ENCODE peak calls at places on chromosomes 1 and 21, in four cellular contexts. One of them, this sample, is unnamed.

GRCh38 chr1:30908886-30909777 is 574 bp upstream of the SDC3 start:
- DNase-seq in lung: no peak
- DNase-seq in heart left ventricle: no peak
- DNase-seq in AG09309: no peak
- DNase-seq in this sample: no peak

GRCh38 chr1:1216770-1217620 is 3.0 kb upstream of the TNFRSF4 start:
- DNase-seq in AG09309: no peak
- DNase-seq in heart left ventricle: no peak
- DNase-seq in lung: no peak
- DNase-seq in this sample: no peak

GRCh38 chr1:66292944-66293343 is 241.0 kb upstream of the SGIP1 start:
- DNase-seq in AG09309: no peak
- DNase-seq in heart left ventricle: no peak
- DNase-seq in lung: no peak
- DNase-seq in this sample: no peak

GRCh38 chr21:20875741-20876140 is 122.5 kb upstream of the NCAM2 start:
- DNase-seq in lung: no peak
- DNase-seq in heart left ventricle: no peak
- DNase-seq in AG09309: no peak
- DNase-seq in this sample: no peak

GRCh38 chr21:37682908-37683307 is 233.3 kb downstream of the KCNJ6 start:
- DNase-seq in lung: no peak
- DNase-seq in AG09309: no peak
- DNase-seq in heart left ventricle: no peak
- DNase-seq in this sample: no peak

GRCh38 chr1:15703562-15703961 is 19.4 kb downstream of the PLEKHM2 start:
- DNase-seq in lung: peak
- DNase-seq in AG09309: peak
- DNase-seq in heart left ventricle: peak
- DNase-seq in this sample: peak

GRCh38 chr1:226419284-226419683 is 11.4 kb upstream of the PARP1 start:
- DNase-seq in AG09309: no peak
- DNase-seq in heart left ventricle: no peak
- DNase-seq in lung: no peak
- DNase-seq in this sample: no peak

GRCh38 chr1:198220428-198220827 is 63.6 kb downstream of the NEK7 start:
- DNase-seq in AG09309: peak
- DNase-seq in heart left ventricle: no peak
- DNase-seq in lung: no peak
- DNase-seq in this sample: peak

GRCh38 chr21:17370750-17371325 is 142.0 kb upstream of the CXADR start:
- DNase-seq in heart left ventricle: no peak
- DNase-seq in AG09309: no peak
- DNase-seq in lung: no peak
- DNase-seq in this sample: no peak

GRCh38 chr1:5667513-5668325 is 324.5 kb downstream of the NPHP4 start:
- DNase-seq in lung: no peak
- DNase-seq in AG09309: no peak
- DNase-seq in heart left ventricle: no peak
- DNase-seq in this sample: no peak

GRCh38 chr1:26163684-26164035 is 4.8 kb downstream of the FAM110D start:
- DNase-seq in lung: no peak
- DNase-seq in heart left ventricle: no peak
- DNase-seq in AG09309: no peak
- DNase-seq in this sample: no peak

GRCh38 chr1:162878000-162878596 is 17.1 kb upstream of the CCDC190 start:
- DNase-seq in heart left ventricle: peak
- DNase-seq in lung: peak
- DNase-seq in AG09309: peak
- DNase-seq in this sample: no peak

GRCh38 chr1:14652840-14653239 is 54.4 kb downstream of the KAZN start:
- DNase-seq in heart left ventricle: no peak
- DNase-seq in lung: no peak
- DNase-seq in AG09309: no peak
- DNase-seq in this sample: no peak

GRCh38 chr1:25504706-25505560 is 38.5 kb upstream of the LDLRAP1 start:
- DNase-seq in heart left ventricle: no peak
- DNase-seq in AG09309: no peak
- DNase-seq in lung: no peak
- DNase-seq in this sample: no peak

GRCh38 chr1:22105611-22106207 is 37.2 kb downstream of the WNT4 start:
- DNase-seq in AG09309: no peak
- DNase-seq in heart left ventricle: no peak
- DNase-seq in lung: no peak
- DNase-seq in this sample: no peak

GRCh38 chr1:81801834-81802531 is 1.2 kb downstream of the ADGRL2 start:
- DNase-seq in heart left ventricle: peak
- DNase-seq in AG09309: no peak
- DNase-seq in lung: peak
- DNase-seq in this sample: no peak

GRCh38 chr1:82343381-82343780 is 542.6 kb downstream of the ADGRL2 start:
- DNase-seq in heart left ventricle: no peak
- DNase-seq in AG09309: no peak
- DNase-seq in lung: no peak
- DNase-seq in this sample: no peak

GRCh38 chr1:201790261-201790660 is 38.7 kb upstream of the IPO9 start:
- DNase-seq in heart left ventricle: no peak
- DNase-seq in AG09309: no peak
- DNase-seq in lung: no peak
- DNase-seq in this sample: no peak

GRCh38 chr1:154463512-154463990 is 38.5 kb upstream of the TDRD10 start:
- DNase-seq in heart left ventricle: peak
- DNase-seq in lung: no peak
- DNase-seq in AG09309: no peak
- DNase-seq in this sample: no peak

GRCh38 chr1:8926707-8927694 is 18.7 kb upstream of the CA6 start:
- DNase-seq in AG09309: no peak
- DNase-seq in lung: no peak
- DNase-seq in heart left ventricle: no peak
- DNase-seq in this sample: no peak

GRCh38 chr1:101996830-101997485 is at the start of gene OLFM3:
- DNase-seq in heart left ventricle: peak
- DNase-seq in lung: no peak
- DNase-seq in AG09309: no peak
- DNase-seq in this sample: no peak

GRCh38 chr1:80424249-80424648 is 1376.5 kb upstream of the ADGRL2 start:
- DNase-seq in AG09309: no peak
- DNase-seq in lung: no peak
- DNase-seq in heart left ventricle: no peak
- DNase-seq in this sample: no peak

GRCh38 chr1:111511362-111511761 is 7.9 kb upstream of the ADORA3 start:
- DNase-seq in AG09309: no peak
- DNase-seq in lung: no peak
- DNase-seq in heart left ventricle: no peak
- DNase-seq in this sample: no peak

GRCh38 chr1:234971586-234972297 is 156.9 kb downstream of the TOMM20 start:
- DNase-seq in lung: no peak
- DNase-seq in heart left ventricle: no peak
- DNase-seq in AG09309: no peak
- DNase-seq in this sample: no peak

GRCh38 chr1:177170756-177171535 is at the start of gene BRINP2:
- DNase-seq in AG09309: no peak
- DNase-seq in heart left ventricle: peak
- DNase-seq in lung: peak
- DNase-seq in this sample: no peak

GRCh38 chr1:41739061-41739955 is 179.4 kb downstream of the HIVEP3 start:
- DNase-seq in lung: peak
- DNase-seq in heart left ventricle: peak
- DNase-seq in AG09309: no peak
- DNase-seq in this sample: peak

GRCh38 chr21:29308456-29308783 is 9.7 kb downstream of the BACH1 start:
- DNase-seq in lung: no peak
- DNase-seq in AG09309: no peak
- DNase-seq in heart left ventricle: no peak
- DNase-seq in this sample: no peak

GRCh38 chr1:160826546-160826945 is 30.6 kb downstream of the LY9 start:
- DNase-seq in heart left ventricle: no peak
- DNase-seq in AG09309: no peak
- DNase-seq in lung: peak
- DNase-seq in this sample: no peak

GRCh38 chr1:113146242-113147072 is 73.5 kb downstream of the LRIG2 start:
- DNase-seq in lung: no peak
- DNase-seq in AG09309: no peak
- DNase-seq in heart left ventricle: no peak
- DNase-seq in this sample: no peak

GRCh38 chr1:12594966-12595838 is 22.8 kb downstream of the DHRS3 start:
- DNase-seq in heart left ventricle: peak
- DNase-seq in lung: peak
- DNase-seq in AG09309: no peak
- DNase-seq in this sample: no peak

GRCh38 chr1:87642581-87643129 is 314.0 kb downstream of the LMO4 start:
- DNase-seq in heart left ventricle: no peak
- DNase-seq in lung: no peak
- DNase-seq in AG09309: no peak
- DNase-seq in this sample: no peak
- H3K4me3 ChIP-seq in heart left ventricle: no peak
- H3K4me3 ChIP-seq in lung: no peak
- H3K4me3 ChIP-seq in AG09309: no peak
- H3K4me3 ChIP-seq in this sample: no peak

GRCh38 chr1:179366093-179366800 is 476 bp downstream of the AXDND1 start:
- DNase-seq in AG09309: no peak
- DNase-seq in lung: no peak
- DNase-seq in heart left ventricle: no peak
- DNase-seq in this sample: no peak

GRCh38 chr1:179369751-179370341 is 4.1 kb downstream of the AXDND1 start:
- DNase-seq in heart left ventricle: no peak
- DNase-seq in AG09309: peak
- DNase-seq in lung: no peak
- DNase-seq in this sample: peak

DNA sequence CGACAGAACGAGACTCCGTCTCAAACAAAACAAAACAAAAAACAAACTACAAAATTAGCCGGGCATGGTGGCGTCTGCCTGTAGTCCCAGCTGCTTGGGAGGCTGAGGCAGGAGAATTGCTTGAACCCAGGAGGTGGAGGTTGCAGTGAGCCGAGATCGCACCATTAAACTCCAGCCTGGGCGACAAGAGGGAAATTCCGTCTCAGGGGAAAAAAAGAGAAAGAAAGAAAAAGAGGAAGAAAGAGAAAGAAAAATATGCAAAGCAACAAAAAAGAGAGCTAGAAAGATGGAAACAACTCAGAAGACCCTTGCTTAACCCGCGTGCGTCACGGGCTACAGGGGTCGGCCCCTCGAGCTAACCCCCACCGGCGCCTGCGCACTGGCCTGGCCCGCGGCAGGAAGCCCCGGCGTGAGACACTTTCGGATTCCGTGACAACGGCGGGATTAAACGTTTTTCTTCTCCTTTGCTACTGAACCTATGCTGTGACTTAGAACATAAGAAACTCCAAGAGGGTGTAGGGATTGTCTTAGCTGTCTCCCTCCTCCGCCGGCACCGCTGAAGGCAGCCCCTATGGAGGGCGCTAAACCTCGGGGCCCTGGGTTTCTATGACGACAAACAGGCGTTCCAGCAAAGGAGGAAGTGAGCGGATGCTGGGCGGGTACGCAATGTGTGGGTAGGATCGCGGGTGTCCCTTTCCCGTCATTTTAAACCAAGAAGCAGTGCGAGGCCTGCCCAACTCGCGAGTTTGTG is at the start of gene AXDND1:
- DNase-seq in heart left ventricle: peak
- DNase-seq in AG09309: peak
- DNase-seq in lung: peak
- DNase-seq in this sample: no peak
- TF ChIP-seq CTCF in heart left ventricle: no peak
- TF ChIP-seq CTCF in AG09309: peak
- TF ChIP-seq CTCF in lung: no peak
- TF ChIP-seq CTCF in this sample: no peak

DNA sequence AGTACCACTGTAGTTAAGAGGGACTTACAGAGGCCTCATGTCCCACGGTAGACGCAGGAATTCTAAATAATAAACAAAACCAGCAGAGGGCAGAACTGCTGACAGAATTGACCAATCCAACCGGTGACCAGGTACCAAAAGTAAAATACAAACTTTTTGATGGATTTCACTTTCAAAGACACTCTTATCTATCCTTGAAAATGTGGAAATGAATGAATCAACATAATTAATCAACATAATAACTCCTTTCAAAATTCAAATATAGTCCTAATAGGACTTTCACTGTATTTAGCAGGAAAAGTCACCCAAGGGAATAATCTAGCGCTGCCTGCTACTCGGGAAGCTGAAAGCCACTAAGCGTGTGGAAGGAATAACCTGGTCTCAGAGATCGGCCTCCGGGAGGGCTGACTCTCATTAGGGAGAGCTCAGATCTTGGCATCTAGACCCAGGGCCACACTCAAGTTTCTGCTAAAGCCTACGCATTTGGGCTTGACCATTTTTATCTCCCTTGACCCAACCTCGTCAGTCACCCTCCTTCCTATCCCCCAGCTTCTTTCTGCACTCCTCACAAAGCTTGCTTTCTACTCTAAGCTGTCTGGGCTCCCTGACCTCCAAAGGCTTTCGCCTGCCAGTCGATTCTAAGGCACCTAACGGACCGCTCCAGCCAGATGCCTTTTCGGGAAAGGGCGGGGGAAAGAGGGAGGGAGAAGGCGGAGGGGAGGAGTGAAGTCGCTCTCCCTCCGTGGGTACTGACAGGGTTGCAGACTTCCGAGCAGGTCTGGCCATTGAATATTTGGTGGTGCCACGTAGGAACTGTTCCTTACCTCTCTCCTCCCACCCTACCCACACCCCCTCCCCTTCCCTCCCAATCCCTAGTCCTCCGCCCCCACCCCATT is 1.6 kb downstream of the COL11A1 start:
- DNase-seq in heart left ventricle: peak
- DNase-seq in lung: peak
- DNase-seq in AG09309: no peak
- DNase-seq in this sample: no peak
- H3K4me3 ChIP-seq in heart left ventricle: peak
- H3K4me3 ChIP-seq in lung: no peak
- H3K4me3 ChIP-seq in AG09309: peak
- H3K4me3 ChIP-seq in this sample: peak

DNA sequence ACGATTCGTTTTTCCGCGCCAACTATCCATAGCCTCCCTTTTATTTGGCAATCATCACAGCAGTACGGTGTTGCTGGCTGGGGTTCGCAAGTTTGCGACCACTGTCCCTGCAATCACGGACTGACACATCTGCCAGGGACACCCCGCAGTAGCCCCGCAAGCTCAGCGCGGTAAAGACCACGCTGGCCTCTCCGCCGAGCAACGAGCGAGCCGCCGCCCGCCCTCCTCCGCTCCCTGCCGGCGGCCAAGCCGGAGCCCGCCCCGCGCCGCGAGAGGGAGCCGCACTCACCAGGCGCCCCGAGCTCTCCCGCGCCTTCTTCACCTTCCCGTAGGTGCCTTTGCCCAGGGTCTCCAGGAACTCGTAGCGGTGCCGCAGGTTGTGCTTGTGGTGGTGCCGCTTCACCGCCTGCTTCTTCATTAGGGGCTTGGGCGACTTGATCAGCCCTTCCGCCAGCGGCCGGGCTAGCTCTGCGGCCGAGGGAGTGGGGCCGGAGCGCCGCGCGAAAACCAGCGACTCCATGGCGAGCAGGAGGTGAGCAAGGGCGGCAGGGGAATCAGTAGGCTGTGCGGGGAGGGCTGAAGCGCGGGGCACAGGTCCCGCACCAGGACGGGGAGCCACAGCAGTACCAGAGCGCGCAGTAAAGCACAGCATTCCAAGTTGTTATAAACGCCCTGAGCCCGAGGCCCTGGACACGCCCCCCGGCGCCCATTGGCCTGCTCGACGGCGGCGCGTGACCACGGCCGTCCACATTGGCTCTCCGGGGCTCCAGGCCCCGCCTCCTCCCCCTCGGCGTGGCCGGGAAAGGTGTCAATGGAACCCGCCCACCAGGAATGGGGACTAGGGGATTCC is at the start of gene NUAK2:
- DNase-seq in lung: peak
- DNase-seq in heart left ventricle: peak
- DNase-seq in AG09309: peak
- DNase-seq in this sample: no peak
- TF ChIP-seq CTCF in lung: no peak
- TF ChIP-seq CTCF in heart left ventricle: peak
- TF ChIP-seq CTCF in AG09309: peak
- TF ChIP-seq CTCF in this sample: peak

This sample was measured in AG04449.